ENCODE peak calls at places on chromosomes 5 and 9, in six cellular contexts. J, K, S, M, H and B are unnamed samples.

GRCh38 chr5:149464796-149465489 is 85.9 kb upstream of the IL17B start:
- DNase-seq in J (no peak), K (peak), S (no peak), M (peak), H (no peak), B (no peak)

GRCh38 chr9:7794196-7794595 is 5.4 kb downstream of the DMAC1 start:
- DNase-seq in J (no peak), K (no peak), S (no peak), M (no peak), H (no peak), B (no peak)

GRCh38 chr5:141811287-141812155 is 66.7 kb downstream of the PCDH1 start:
- DNase-seq in J (no peak), K (peak), S (no peak), M (no peak), H (peak), B (no peak)

GRCh38 chr5:130109152-130109551 is 204.9 kb downstream of the CHSY3 start:
- DNase-seq in J (peak), K (no peak), S (no peak), M (no peak), H (peak), B (no peak)

GRCh38 chr9:77647659-77648457 is at the start of gene GNA14:
- DNase-seq in J (no peak), K (peak), S (no peak), M (peak), H (no peak), B (no peak)

GRCh38 chr5:100517301-100517974 is 17.7 kb upstream of the FAM174A start:
- DNase-seq in J (no peak), K (no peak), S (no peak), M (no peak), H (no peak), B (no peak)

GRCh38 chr9:19470981-19471650 is 62.3 kb downstream of the ACER2 start:
- DNase-seq in J (no peak), K (no peak), S (no peak), M (no peak), H (no peak), B (no peak)

GRCh38 chr9:1536522-1537170 is 478.5 kb upstream of the SMARCA2 start:
- DNase-seq in J (no peak), K (no peak), S (no peak), M (no peak), H (no peak), B (no peak)

GRCh38 chr5:92562065-92562464 is 1019.0 kb downstream of the NR2F1-AS1 start:
- DNase-seq in J (no peak), K (no peak), S (no peak), M (no peak), H (no peak), B (no peak)

GRCh38 chr5:138180183-138180782 is 1.4 kb downstream of the KIF20A start:
- DNase-seq in J (peak), K (no peak), S (peak), M (no peak), H (peak), B (no peak)

GRCh38 chr5:134738963-134739661 is 764 bp downstream of the CAMLG start:
- DNase-seq in J (peak), K (peak), S (peak), M (peak), H (peak), B (no peak)

DNA sequence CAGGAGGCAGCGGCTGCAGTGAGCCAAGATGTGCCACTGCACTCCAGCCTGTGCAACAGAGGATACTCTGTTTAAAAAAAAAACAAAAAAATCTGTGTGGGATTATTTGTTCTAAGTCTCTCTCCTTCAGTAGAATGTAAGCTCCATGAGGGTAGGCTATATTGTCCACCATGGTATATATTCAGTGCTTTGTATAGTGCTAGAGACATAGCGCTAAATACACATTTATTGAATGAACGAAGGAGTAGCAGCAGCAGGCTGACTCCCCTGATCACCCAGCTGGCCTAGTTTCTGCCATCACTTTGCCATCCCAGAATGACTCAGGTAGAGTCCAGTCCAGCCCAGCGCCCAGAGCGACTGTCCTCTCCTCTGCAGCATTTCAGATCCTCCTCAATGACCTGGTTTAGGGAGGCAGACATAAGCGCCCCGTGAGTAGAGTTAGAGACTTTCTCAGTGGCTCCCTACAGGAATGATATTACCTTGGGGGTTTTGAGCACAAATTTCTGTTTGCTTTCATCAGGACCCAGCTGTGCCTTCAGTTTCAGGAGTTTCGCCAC is 716 bp downstream of the HARS1 start:
- DNase-seq in J (peak), K (no peak), S (no peak), M (no peak), H (no peak), B (no peak)
- H3K27ac ChIP-seq in J (peak), K (peak), S (peak), M (peak), H (peak), B (peak)

DNA sequence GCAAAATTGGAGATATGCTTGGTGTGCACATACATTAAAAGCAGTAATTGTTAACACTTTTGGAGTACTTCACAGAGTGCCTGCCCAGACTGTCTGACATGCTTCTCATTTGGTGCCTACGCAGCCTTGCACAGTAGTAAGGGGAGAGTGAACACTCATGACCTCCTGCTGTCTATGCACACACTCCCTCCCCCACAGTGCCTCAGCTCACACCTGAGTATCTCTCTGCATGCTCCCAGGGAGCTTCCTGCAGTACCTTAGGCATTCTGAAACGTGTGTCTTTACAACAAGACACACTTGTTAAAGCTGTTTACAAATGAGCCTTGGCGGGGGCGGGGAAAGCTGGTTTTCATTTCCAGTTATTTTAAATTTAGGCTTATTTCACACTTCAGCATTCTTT is 18.0 kb downstream of the MAP3K1 start:
- DNase-seq in J (no peak), K (peak), S (no peak), M (no peak), H (no peak), B (no peak)
- H3K4me3 ChIP-seq in J (no peak), K (no peak), S (no peak), M (no peak), H (no peak), B (no peak)

GRCh38 chr9:128124873-128125574 is 2.5 kb downstream of the PTGES2 start:
- DNase-seq in J (peak), K (peak), S (no peak), M (peak), H (peak), B (no peak)
- TF ChIP-seq CTCF in J (peak), K (peak), S (peak), M (peak), H (peak), B (no peak)

GRCh38 chr9:121353246-121353975 is 16.6 kb downstream of the STOM start:
- DNase-seq in J (no peak), K (no peak), S (no peak), M (no peak), H (no peak), B (no peak)

GRCh38 chr9:121348321-121348720 is 21.7 kb downstream of the STOM start:
- DNase-seq in J (no peak), K (no peak), S (no peak), M (no peak), H (no peak), B (no peak)

GRCh38 chr9:121354141-121354540 is 15.9 kb downstream of the STOM start:
- DNase-seq in J (no peak), K (no peak), S (no peak), M (peak), H (no peak), B (no peak)

GRCh38 chr9:121349009-121349408 is 21.0 kb downstream of the STOM start:
- DNase-seq in J (no peak), K (no peak), S (no peak), M (no peak), H (no peak), B (no peak)

GRCh38 chr9:121350993-121351561 is 19.0 kb downstream of the STOM start:
- DNase-seq in J (peak), K (no peak), S (no peak), M (peak), H (no peak), B (no peak)
- H3K27ac ChIP-seq in J (no peak), K (peak), S (no peak), M (peak), H (peak), B (peak)

GRCh38 chr9:111897831-111898144 is 1.2 kb downstream of the UGCG start:
- DNase-seq in J (peak), K (no peak), S (no peak), M (no peak), H (no peak), B (no peak)
- H3K4me3 ChIP-seq in J (peak), K (peak), S (peak), M (peak), H (peak), B (peak)

GRCh38 chr5:16585028-16585667 is 31.6 kb downstream of the RETREG1 start:
- DNase-seq in J (no peak), K (no peak), S (no peak), M (no peak), H (peak), B (no peak)
- TF ChIP-seq CTCF in J (peak), K (peak), S (peak), M (peak), H (peak), B (no peak)